ENCODE peak calls at places on chromosomes 2 and 18, in five cellular contexts. One of them, this sample, is unnamed. For H3K4me1, the result is how much of the 10 kb centered on the place peaks cover.

GRCh38 chr18:36899289-36899688 is 70.4 kb downstream of the KIAA1328 start:
- DNase-seq in astrocyte: no peak
- DNase-seq in right cardiac atrium: no peak
- DNase-seq in upper lobe of right lung: no peak
- DNase-seq in psoas muscle: no peak
- DNase-seq in this sample: peak

GRCh38 chr18:46155652-46156051 is 51.5 kb downstream of the HAUS1 start:
- DNase-seq in astrocyte: peak
- DNase-seq in right cardiac atrium: no peak
- DNase-seq in upper lobe of right lung: no peak
- DNase-seq in psoas muscle: no peak
- DNase-seq in this sample: peak

GRCh38 chr18:36758623-36759022 is 70.2 kb downstream of the TPGS2 start:
- DNase-seq in astrocyte: no peak
- DNase-seq in right cardiac atrium: no peak
- DNase-seq in upper lobe of right lung: peak
- DNase-seq in psoas muscle: no peak
- DNase-seq in this sample: no peak

GRCh38 chr18:8769509-8769908 is 64.2 kb downstream of the MTCL1 start:
- DNase-seq in astrocyte: no peak
- DNase-seq in right cardiac atrium: no peak
- DNase-seq in upper lobe of right lung: no peak
- DNase-seq in psoas muscle: no peak
- DNase-seq in this sample: no peak

GRCh38 chr18:79615091-79615490 is 64.5 kb upstream of the CTDP1 start:
- DNase-seq in astrocyte: no peak
- DNase-seq in right cardiac atrium: no peak
- DNase-seq in upper lobe of right lung: peak
- DNase-seq in psoas muscle: no peak
- DNase-seq in this sample: no peak

GRCh38 chr2:135265960-135266490 is 213.9 kb downstream of the RAB3GAP1 start:
- DNase-seq in astrocyte: no peak
- DNase-seq in right cardiac atrium: no peak
- DNase-seq in upper lobe of right lung: no peak
- DNase-seq in psoas muscle: no peak
- DNase-seq in this sample: no peak

GRCh38 chr2:207032490-207032889 is 93.2 kb downstream of the CPO start:
- DNase-seq in astrocyte: no peak
- DNase-seq in right cardiac atrium: no peak
- DNase-seq in upper lobe of right lung: no peak
- DNase-seq in psoas muscle: no peak
- DNase-seq in this sample: no peak

GRCh38 chr2:204321910-204322765 is 223.1 kb upstream of the PARD3B start:
- DNase-seq in astrocyte: peak
- DNase-seq in right cardiac atrium: no peak
- DNase-seq in upper lobe of right lung: no peak
- DNase-seq in psoas muscle: no peak
- DNase-seq in this sample: no peak

GRCh38 chr2:237725661-237726060 is 72.9 kb upstream of the RBM44 start:
- DNase-seq in astrocyte: no peak
- DNase-seq in right cardiac atrium: no peak
- DNase-seq in upper lobe of right lung: no peak
- DNase-seq in psoas muscle: no peak
- DNase-seq in this sample: no peak
- H3K4me1 ChIP-seq in astrocyte: under half
- H3K4me1 ChIP-seq in right cardiac atrium: under half
- H3K4me1 ChIP-seq in upper lobe of right lung: half or more
- H3K4me1 ChIP-seq in psoas muscle: half or more
- H3K4me1 ChIP-seq in this sample: under half

DNA sequence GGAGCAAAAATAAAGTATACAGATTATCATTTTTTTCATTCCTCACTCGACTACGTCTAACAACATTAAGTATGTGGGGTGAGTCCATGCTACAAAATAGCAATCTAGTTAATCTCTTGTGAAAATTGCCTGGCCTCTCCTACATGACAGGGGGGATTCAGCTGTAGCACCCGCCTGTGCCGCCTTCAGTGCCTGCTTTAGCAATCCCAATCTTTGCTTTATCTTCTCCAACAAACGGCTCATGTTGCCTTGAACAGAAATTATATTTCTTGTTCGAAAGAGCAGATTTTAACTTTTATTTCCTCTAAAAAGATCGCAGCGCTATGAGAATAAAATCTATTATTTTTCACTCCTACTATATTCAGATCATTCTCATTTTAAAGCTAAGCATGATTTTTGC is 2.4 kb upstream of the SOX11 start:
- DNase-seq in astrocyte: no peak
- DNase-seq in right cardiac atrium: no peak
- DNase-seq in upper lobe of right lung: no peak
- DNase-seq in psoas muscle: no peak
- DNase-seq in this sample: no peak
- H3K4me3 ChIP-seq in astrocyte: peak
- H3K4me3 ChIP-seq in right cardiac atrium: no peak
- H3K4me3 ChIP-seq in upper lobe of right lung: no peak
- H3K4me3 ChIP-seq in psoas muscle: no peak
- H3K4me3 ChIP-seq in this sample: no peak

GRCh38 chr2:237896941-237897340 is 37.5 kb downstream of the RAMP1 start:
- DNase-seq in astrocyte: no peak
- DNase-seq in right cardiac atrium: peak
- DNase-seq in upper lobe of right lung: no peak
- DNase-seq in psoas muscle: no peak
- DNase-seq in this sample: no peak
- H3K4me1 ChIP-seq in astrocyte: under half
- H3K4me1 ChIP-seq in right cardiac atrium: under half
- H3K4me1 ChIP-seq in upper lobe of right lung: under half
- H3K4me1 ChIP-seq in psoas muscle: half or more
- H3K4me1 ChIP-seq in this sample: under half

GRCh38 chr2:9344434-9344833 is 78.9 kb downstream of the ITGB1BP1 start:
- DNase-seq in astrocyte: no peak
- DNase-seq in right cardiac atrium: no peak
- DNase-seq in upper lobe of right lung: no peak
- DNase-seq in psoas muscle: no peak
- DNase-seq in this sample: no peak
- H3K4me3 ChIP-seq in astrocyte: no peak
- H3K4me3 ChIP-seq in right cardiac atrium: no peak
- H3K4me3 ChIP-seq in upper lobe of right lung: no peak
- H3K4me3 ChIP-seq in psoas muscle: no peak
- H3K4me3 ChIP-seq in this sample: no peak

DNA sequence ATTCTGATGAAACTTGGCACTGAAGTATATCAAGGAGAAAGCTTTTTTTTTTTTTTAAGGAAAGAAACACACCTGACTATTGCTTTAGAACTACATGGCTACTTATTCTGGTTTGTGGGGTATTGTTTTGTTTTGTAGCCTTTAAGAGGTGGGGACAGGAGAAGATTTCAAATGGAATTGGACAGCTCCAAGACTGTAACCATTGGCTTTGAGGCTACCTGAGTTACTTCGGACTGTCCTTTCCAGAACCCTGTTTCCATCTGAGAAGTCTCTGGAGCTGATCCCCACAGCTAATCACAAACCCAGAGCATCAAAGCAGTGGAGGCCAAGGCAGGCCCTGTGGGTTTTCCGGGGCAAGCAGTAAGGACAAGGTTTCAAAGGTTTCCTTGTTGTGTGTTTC is 4.7 kb downstream of the CDC42EP3 start:
- DNase-seq in astrocyte: no peak
- DNase-seq in right cardiac atrium: no peak
- DNase-seq in upper lobe of right lung: no peak
- DNase-seq in psoas muscle: no peak
- DNase-seq in this sample: no peak
- H3K4me1 ChIP-seq in astrocyte: under half
- H3K4me1 ChIP-seq in right cardiac atrium: under half
- H3K4me1 ChIP-seq in upper lobe of right lung: half or more
- H3K4me1 ChIP-seq in psoas muscle: half or more
- H3K4me1 ChIP-seq in this sample: half or more

GRCh38 chr2:218002792-218003191 is at the start of gene TNS1:
- DNase-seq in astrocyte: peak
- DNase-seq in right cardiac atrium: peak
- DNase-seq in upper lobe of right lung: no peak
- DNase-seq in psoas muscle: peak
- DNase-seq in this sample: no peak

GRCh38 chr2:218003994-218004419 is 1.2 kb upstream of the TNS1 start:
- DNase-seq in astrocyte: peak
- DNase-seq in right cardiac atrium: peak
- DNase-seq in upper lobe of right lung: no peak
- DNase-seq in psoas muscle: peak
- DNase-seq in this sample: no peak

GRCh38 chr2:218003265-218003950 is 613 bp upstream of the TNS1 start:
- DNase-seq in astrocyte: peak
- DNase-seq in right cardiac atrium: peak
- DNase-seq in upper lobe of right lung: no peak
- DNase-seq in psoas muscle: peak
- DNase-seq in this sample: no peak

GRCh38 chr2:218001629-218002028 is 1.2 kb downstream of the TNS1 start:
- DNase-seq in astrocyte: no peak
- DNase-seq in right cardiac atrium: no peak
- DNase-seq in upper lobe of right lung: no peak
- DNase-seq in psoas muscle: no peak
- DNase-seq in this sample: no peak

DNA sequence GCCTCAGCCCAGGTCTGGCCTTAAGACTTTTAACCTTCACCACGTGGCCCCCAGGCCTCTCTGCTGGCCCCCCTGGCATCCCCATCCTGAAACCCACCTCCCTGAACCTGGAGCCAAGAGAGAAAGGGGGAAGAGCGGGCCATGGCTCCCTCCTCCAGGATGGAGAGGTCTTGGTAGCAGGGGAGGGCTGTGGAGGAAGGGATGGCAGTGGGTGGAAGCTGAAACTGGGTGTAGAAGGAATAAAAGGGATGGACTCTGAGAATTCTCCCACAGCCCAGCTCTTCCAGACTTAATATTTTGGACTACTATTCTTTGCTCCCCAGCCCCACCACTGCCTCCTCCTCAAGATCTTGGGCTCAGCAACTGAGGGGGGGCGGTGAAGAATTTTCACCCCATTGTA is 692 bp downstream of the TNS1 start:
- DNase-seq in astrocyte: no peak
- DNase-seq in right cardiac atrium: no peak
- DNase-seq in upper lobe of right lung: no peak
- DNase-seq in psoas muscle: no peak
- DNase-seq in this sample: no peak
- H3K4me3 ChIP-seq in astrocyte: peak
- H3K4me3 ChIP-seq in right cardiac atrium: peak
- H3K4me3 ChIP-seq in upper lobe of right lung: peak
- H3K4me3 ChIP-seq in psoas muscle: peak
- H3K4me3 ChIP-seq in this sample: no peak

GRCh38 chr18:42334931-42335330 is 379.9 kb downstream of the PIK3C3 start:
- DNase-seq in astrocyte: no peak
- DNase-seq in right cardiac atrium: no peak
- DNase-seq in upper lobe of right lung: no peak
- DNase-seq in psoas muscle: no peak
- DNase-seq in this sample: no peak
- H3K4me1 ChIP-seq in astrocyte: under half
- H3K4me1 ChIP-seq in right cardiac atrium: under half
- H3K4me1 ChIP-seq in upper lobe of right lung: under half
- H3K4me1 ChIP-seq in psoas muscle: under half
- H3K4me1 ChIP-seq in this sample: under half

GRCh38 chr2:124025349-124025720 is 248 bp downstream of the CNTNAP5 start:
- DNase-seq in astrocyte: no peak
- DNase-seq in right cardiac atrium: no peak
- DNase-seq in upper lobe of right lung: no peak
- DNase-seq in psoas muscle: no peak
- DNase-seq in this sample: no peak
- H3K4me3 ChIP-seq in astrocyte: no peak
- H3K4me3 ChIP-seq in right cardiac atrium: no peak
- H3K4me3 ChIP-seq in upper lobe of right lung: no peak
- H3K4me3 ChIP-seq in psoas muscle: no peak
- H3K4me3 ChIP-seq in this sample: no peak

GRCh38 chr2:238505119-238505891 is 78.6 kb downstream of the ASB1 start:
- DNase-seq in astrocyte: peak
- DNase-seq in right cardiac atrium: no peak
- DNase-seq in upper lobe of right lung: peak
- DNase-seq in psoas muscle: no peak
- DNase-seq in this sample: no peak
- H3K4me1 ChIP-seq in astrocyte: under half
- H3K4me1 ChIP-seq in right cardiac atrium: under half
- H3K4me1 ChIP-seq in upper lobe of right lung: under half
- H3K4me1 ChIP-seq in psoas muscle: under half
- H3K4me1 ChIP-seq in this sample: under half